ENCODE peak calls at places on chromosomes 13 and 19, in nine cellular contexts. N, P, T, X, Y, A, I, E and O are unnamed samples.

GRCh38 chr19:34232566-34233481 is 21.5 kb upstream of the GARRE1 start:
- DNase-seq in E (peak; percentile 65), P (no peak), Y (peak; percentile 28), A (peak; percentile 26), T (peak; percentile 83), I (no peak), X (no peak), N (peak; percentile 93), O (no peak)

GRCh38 chr13:114017966-114018365 is 44.1 kb upstream of the C13orf46 start:
- DNase-seq in Y (no peak), P (no peak), X (no peak), T (no peak), I (no peak), A (no peak), N (no peak), E (no peak), O (no peak)

GRCh38 chr13:58429917-58430316 is 798.4 kb downstream of the PCDH17 start:
- DNase-seq in A (no peak), Y (no peak), N (no peak), E (no peak), X (no peak), T (no peak), I (no peak), P (no peak), O (no peak)

GRCh38 chr19:34319785-34320184 is 45.2 kb upstream of the GPI start:
- DNase-seq in T (no peak), A (no peak), I (no peak), P (no peak), Y (no peak), N (no peak), E (no peak), X (no peak), O (no peak)

GRCh38 chr19:55658846-55659459 is 4.1 kb downstream of the U2AF2 start:
- DNase-seq in Y (no peak), T (no peak), P (no peak), I (no peak), N (no peak), E (no peak), X (no peak), A (no peak), O (peak; percentile 70)

GRCh38 chr13:94858856-94859811 is 146.8 kb upstream of the SOX21 start:
- DNase-seq in N (peak; percentile 19), P (no peak), I (no peak), A (no peak), Y (no peak), X (peak; percentile 7), E (no peak), T (peak; percentile 63), O (no peak)

GRCh38 chr19:4638330-4638729 is 986 bp upstream of the TNFAIP8L1 start:
- DNase-seq in I (no peak), N (no peak), T (no peak), E (no peak), Y (no peak), X (no peak), P (no peak), A (no peak), O (no peak)

GRCh38 chr19:5250127-5250659 is 90.4 kb downstream of the PTPRS start:
- DNase-seq in Y (no peak), X (no peak), I (no peak), T (no peak), A (no peak), N (no peak), E (peak; percentile 72), P (no peak), O (no peak)

GRCh38 chr19:35240322-35240721 is 8.5 kb upstream of the LSR start:
- DNase-seq in N (no peak), Y (peak; percentile 54), A (no peak), P (peak; percentile 67), T (no peak), I (no peak), E (no peak), X (no peak), O (no peak)

GRCh38 chr19:53808710-53809125 is 15.4 kb downstream of the NLRP12 start:
- DNase-seq in P (no peak), T (no peak), A (no peak), E (no peak), I (no peak), X (peak; percentile 68), Y (peak; percentile 38), N (peak; percentile 35), O (no peak)

GRCh38 chr19:532578-533484 is 1.3 kb downstream of the CDC34 start:
- DNase-seq in P (peak; percentile 58), T (peak; percentile 78), Y (peak; percentile 73), A (peak; percentile 47), E (peak; percentile 78), I (no peak), X (peak; percentile 86), N (peak; percentile 65), O (peak; percentile 90)